ENCODE peak calls at places on chromosome 16, in ten cellular contexts. D is AG09309; P is AG04450; Y is GM23338; X is spleen; H is fibroblast of mammary gland; L is breast epithelium; W is CD8-positive, alpha-beta T cell; V is foreskin fibroblast; S is prostate gland. Q is an unnamed sample.

GRCh38 chr16:25109643-25110042 is 1.9 kb upstream of the LCMT1 start:
- DNase-seq in H (peak), D (peak), S (no peak), V (peak), Y (no peak), W (no peak), X (no peak), P (peak), L (peak), Q (peak)

GRCh38 chr16:30867747-30868146 is 26.1 kb downstream of the BCL7C start:
- DNase-seq in H (peak), X (no peak), V (peak), Y (peak), P (no peak), S (no peak), D (no peak), L (no peak), W (no peak), Q (no peak)

GRCh38 chr16:11494433-11494832 is 92.3 kb downstream of the LITAF start:
- DNase-seq in X (no peak), L (no peak), P (no peak), H (no peak), S (no peak), W (no peak), Y (peak), D (no peak), V (no peak), Q (no peak)

GRCh38 chr16:30526137-30526822 is at the start of gene ZNF768:
- DNase-seq in S (no peak), Y (peak), H (peak), V (peak), X (peak), L (peak), P (no peak), D (no peak), W (no peak), Q (no peak)

GRCh38 chr16:17078950-17079631 is 391.7 kb downstream of the XYLT1 start:
- DNase-seq in X (no peak), S (no peak), D (no peak), V (no peak), P (no peak), W (no peak), L (no peak), Y (peak), H (no peak), Q (no peak)

GRCh38 chr16:55569025-55569424 is 2.5 kb downstream of the CAPNS2 start:
- DNase-seq in L (no peak), H (peak), W (no peak), D (peak), S (no peak), P (no peak), X (no peak), V (peak), Y (no peak), Q (no peak)

GRCh38 chr16:11639925-11640899 is 28.0 kb upstream of the SNN start:
- DNase-seq in L (peak), X (peak), Y (peak), D (peak), W (no peak), S (peak), H (peak), P (peak), V (peak), Q (peak)

GRCh38 chr16:64738321-64738960 is 383.4 kb downstream of the CDH11 start:
- DNase-seq in D (peak), X (no peak), Y (no peak), V (peak), H (peak), W (no peak), S (no peak), P (peak), L (no peak), Q (no peak)

GRCh38 chr16:16083421-16084156 is 134.2 kb downstream of the ABCC1 start:
- DNase-seq in D (no peak), P (no peak), L (no peak), H (peak), X (no peak), Y (no peak), S (no peak), V (peak), W (no peak), Q (no peak)

DNA sequence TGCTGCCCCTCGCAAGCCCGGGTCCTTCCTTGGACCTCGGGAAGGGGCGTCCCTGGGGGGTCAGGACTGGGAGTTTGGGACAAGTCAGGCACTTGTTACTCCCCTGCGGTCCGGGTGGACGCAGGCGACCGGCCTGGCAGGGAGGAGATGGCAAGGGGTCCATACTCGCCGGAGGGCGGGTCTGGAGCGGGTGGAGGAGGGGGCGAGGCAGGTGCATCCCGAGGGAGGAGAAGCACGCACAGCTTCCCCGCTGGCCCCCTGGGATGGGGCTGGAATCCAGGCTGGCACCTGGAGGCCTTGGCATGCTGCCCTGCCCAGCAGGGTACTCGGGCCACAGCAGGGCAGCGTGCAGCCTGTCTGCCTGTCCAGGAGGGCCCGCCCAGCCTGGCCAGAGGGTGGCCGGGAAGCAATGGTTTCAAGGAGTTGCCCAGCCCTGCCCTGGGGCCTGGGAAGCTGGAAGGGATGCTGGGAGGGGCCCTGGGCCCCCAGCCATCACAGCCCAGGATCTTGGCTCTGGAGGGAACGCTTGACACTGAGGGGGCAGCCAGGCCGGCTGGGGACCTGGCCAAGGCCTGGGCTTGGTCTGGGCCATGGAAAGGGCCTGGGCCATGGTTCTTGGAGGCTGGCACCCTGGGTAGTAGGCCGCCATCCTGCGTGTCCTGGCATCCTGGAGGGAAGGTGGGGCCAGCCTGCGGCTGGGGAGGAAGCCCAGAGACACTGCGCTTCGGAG is 1.0 kb downstream of the GLIS2 start:
- DNase-seq in L (no peak), W (no peak), V (peak), S (no peak), X (no peak), P (no peak), D (no peak), Y (no peak), H (no peak), Q (no peak)
- H3K4me3 ChIP-seq in L (peak), W (no peak), V (peak), S (peak), X (peak), P (peak), D (peak), Y (peak), H (peak), Q (peak)

DNA sequence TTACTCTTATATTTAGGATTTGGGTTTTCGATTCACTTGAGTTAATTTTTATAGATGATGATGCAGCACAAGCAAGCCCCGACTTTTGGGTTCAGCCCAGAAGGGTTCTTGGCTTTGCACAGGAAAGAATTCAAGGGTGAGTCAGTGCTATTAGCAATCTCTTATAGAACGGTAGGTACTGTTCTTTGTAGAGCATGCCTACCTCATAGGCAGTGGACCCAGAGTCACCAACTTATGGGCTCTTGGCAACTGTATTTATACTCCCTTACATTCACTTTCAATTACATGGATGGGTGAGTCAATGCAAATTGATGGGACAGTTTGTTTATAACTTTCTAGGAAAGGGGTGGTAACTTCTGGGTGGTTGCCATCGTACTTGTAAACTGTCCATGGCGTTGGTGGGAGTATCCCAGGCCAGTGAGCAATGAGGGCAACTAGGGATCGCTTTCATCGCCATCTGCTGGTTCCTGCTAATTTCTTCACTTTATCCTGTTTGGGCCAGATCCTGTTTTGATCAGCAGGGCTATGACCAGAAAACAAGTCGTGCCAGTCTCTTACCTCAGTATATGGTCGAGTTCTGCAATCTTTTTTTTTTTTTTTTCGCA is 362.6 kb downstream of the CNTNAP4 start:
- DNase-seq in V (no peak), P (no peak), X (no peak), D (no peak), Y (peak), W (no peak), S (no peak), L (no peak), H (peak), Q (no peak)
- TF ChIP-seq CTCF in V (no peak), P (peak), X (no peak), D (no peak), Y (peak), W (no peak), S (no peak), L (no peak), H (peak), Q (peak)

DNA sequence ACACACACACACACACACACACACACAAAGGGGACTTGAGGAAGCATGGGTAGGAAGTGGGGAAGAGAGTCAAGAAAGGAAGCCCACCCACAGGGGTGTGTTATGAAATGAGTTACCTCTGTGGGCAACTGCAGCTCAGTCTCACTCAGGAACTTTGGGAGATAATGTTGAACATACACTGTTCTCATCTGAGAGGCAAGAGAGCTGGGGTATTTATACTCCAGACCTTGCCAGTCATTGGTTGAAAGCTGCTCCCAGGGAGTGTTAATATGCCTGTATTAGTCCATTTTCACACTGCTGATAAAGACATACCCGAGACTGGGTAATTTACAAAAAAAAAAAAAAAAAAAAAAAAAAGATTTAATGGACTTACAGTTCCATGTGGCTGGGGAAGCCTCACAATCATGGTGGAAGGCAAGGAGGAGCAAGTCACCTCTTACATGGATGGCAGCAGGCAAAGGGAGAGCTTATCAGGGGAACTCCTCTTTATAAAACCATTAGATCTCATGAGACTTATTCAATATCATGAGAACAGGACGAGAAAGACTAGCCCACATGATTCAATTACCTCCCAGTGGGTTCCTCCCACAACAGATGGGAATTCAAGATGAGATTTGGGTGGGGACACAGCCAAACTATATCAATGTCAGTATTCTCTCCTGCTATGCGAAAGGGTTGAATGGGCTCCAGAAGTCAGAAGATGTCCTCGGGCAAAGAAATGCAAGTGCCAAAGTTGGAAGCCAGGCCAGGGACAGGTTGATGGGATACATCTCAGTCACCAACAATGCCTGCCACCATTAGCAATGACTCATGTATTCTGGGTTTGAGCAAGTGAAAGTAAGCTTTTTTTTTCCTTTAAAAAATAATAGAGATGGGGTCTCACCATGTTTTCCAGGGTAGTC is 270.5 kb downstream of the MRTFB start:
- DNase-seq in D (no peak), P (no peak), W (no peak), S (no peak), H (no peak), Y (no peak), L (no peak), X (no peak), V (no peak), Q (no peak)
- H3K4me3 ChIP-seq in D (no peak), P (no peak), W (no peak), S (no peak), H (no peak), Y (no peak), L (no peak), X (no peak), V (no peak), Q (no peak)

GRCh38 chr16:53944026-53944425 is 240.1 kb downstream of the FTO start:
- DNase-seq in L (no peak), H (peak), Y (no peak), W (no peak), V (peak), D (no peak), P (no peak), X (no peak), S (no peak), Q (no peak)

GRCh38 chr16:53948326-53948725 is 244.4 kb downstream of the FTO start:
- DNase-seq in D (no peak), W (no peak), S (no peak), X (no peak), H (no peak), Y (no peak), V (no peak), P (no peak), L (no peak), Q (no peak)

GRCh38 chr16:53946745-53947386 is 242.9 kb downstream of the FTO start:
- DNase-seq in Y (no peak), D (no peak), W (no peak), S (no peak), V (no peak), H (no peak), L (no peak), X (no peak), P (no peak), Q (no peak)

GRCh38 chr16:53948734-53949430 is 244.9 kb downstream of the FTO start:
- DNase-seq in V (no peak), X (no peak), Y (no peak), S (no peak), W (no peak), P (no peak), D (no peak), L (no peak), H (no peak), Q (no peak)

DNA sequence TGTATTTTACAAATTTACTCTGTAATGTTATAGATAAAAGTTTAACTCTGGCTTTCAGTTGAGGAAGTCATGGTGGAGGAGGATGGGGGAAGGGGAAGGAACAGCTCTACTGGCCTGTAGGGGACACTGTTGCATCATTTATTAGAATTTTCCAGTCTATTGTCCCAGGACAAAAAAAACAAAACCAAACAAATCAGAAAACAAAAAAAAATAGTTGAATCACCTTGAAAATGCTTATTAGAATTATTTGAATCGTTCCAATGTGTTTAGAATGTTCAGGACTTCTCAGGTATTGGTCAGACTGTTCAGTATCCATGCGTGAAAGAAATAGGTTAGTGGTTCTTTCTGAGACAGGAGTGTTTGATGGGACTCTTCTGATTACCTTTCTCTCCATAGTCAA is 242.0 kb downstream of the FTO start:
- DNase-seq in V (peak), X (no peak), Y (peak), W (no peak), S (peak), H (peak), P (peak), D (peak), L (no peak), Q (peak)
- TF ChIP-seq CTCF in V (peak), X (peak), Y (peak), W (no peak), S (peak), H (peak), P (peak), D (peak), L (peak), Q (peak)

DNA sequence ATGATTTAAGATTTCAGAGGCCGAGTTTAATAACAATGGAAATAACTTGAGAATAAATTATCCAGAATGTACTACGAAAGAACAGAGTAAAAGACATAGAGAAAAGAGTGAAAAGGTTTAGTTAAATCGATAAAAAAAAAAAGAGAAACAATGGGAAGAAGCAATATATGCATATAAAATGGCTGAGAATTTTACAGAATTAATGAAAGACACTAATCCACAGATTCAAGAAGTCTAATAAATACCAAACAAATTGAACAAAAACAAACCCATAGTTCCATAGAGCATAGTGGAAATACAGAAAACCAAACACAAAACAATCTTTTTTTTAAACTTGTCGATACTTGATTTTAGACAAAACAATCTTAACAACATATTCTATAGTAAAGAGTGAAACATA is 1.7 kb downstream of the PSME3IP1 start:
- DNase-seq in W (no peak), X (no peak), V (no peak), S (no peak), D (no peak), Y (no peak), L (no peak), H (no peak), P (no peak), Q (no peak)
- H3K4me3 ChIP-seq in W (no peak), X (no peak), V (no peak), S (no peak), D (no peak), Y (peak), L (no peak), H (no peak), P (no peak), Q (no peak)

DNA sequence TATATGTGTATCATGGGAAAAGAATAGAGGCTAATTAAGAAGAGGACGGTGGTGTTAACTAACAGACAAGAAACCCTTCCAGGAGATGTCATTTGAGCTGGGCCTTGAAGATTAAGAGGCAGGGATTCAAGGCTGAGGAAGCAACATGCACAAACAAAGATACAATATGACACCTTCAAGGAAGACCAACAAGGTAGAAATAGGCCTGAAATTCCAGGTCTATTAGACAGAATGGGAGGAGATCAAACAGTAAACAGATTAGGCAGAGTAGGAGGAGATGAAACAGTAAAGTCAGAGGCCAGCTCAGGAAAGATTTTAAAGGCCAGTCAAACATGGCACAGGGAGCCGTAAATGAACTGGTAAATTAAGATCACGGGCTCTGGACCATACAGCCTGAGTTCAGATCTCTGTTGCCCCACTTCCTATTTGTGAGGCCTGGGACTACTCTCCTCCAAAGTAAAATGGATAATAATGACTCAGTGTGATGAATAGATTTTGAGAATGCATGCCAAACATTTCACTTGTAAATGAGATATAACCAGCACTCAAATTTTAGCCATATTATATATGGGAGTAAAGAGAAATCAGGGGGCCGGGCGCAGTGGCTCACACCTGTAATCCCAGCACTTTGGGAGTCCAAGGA is 38.9 kb downstream of the USP31 start:
- DNase-seq in D (no peak), P (no peak), Y (no peak), H (peak), W (no peak), V (peak), X (no peak), S (no peak), L (no peak), Q (no peak)
- TF ChIP-seq CTCF in D (no peak), P (no peak), Y (no peak), H (no peak), W (no peak), V (no peak), X (no peak), S (no peak), L (no peak), Q (no peak)

GRCh38 chr16:68219708-68220378 is 16.1 kb downstream of the ESRP2 start:
- DNase-seq in S (no peak), P (no peak), D (no peak), H (no peak), L (no peak), W (peak), V (no peak), Y (no peak), X (no peak), Q (no peak)
- H3K4me3 ChIP-seq in S (no peak), P (no peak), D (no peak), H (no peak), L (no peak), W (no peak), V (no peak), Y (no peak), X (no peak), Q (no peak)

Q was measured in HFF-Myc.